ENCODE peak calls at places on chromosomes 16 and 17, in nine cellular contexts. U, P, E, M, R, L, T, Q and N are unnamed samples.
A peak's percentile ranks its signal among the peaks of the same experiment; 100 is the strongest.

GRCh38 chr17:181213-182163 is at the start of gene DOC2B:
- DNase-seq in U (no peak), P (peak; percentile 40), E (peak; percentile 85), M (peak; percentile 80), R (peak; percentile 74), L (no peak), T (no peak), Q (peak; percentile 72), N (no peak)

GRCh38 chr17:2042355-2042929 is 620 bp downstream of the OVCA2 start:
- DNase-seq in U (no peak), P (no peak), E (no peak), M (peak; percentile 55), R (peak; percentile 45), L (no peak), T (no peak), Q (no peak), N (no peak)

GRCh38 chr16:47644166-47644565 is 183.0 kb downstream of the PHKB start:
- DNase-seq in U (no peak), P (no peak), E (peak; percentile 66), M (no peak), R (no peak), L (no peak), T (no peak), Q (no peak), N (no peak)

GRCh38 chr17:80782536-80783427 is 208.9 kb upstream of the CHMP6 start:
- DNase-seq in U (peak; percentile 70), P (no peak), E (no peak), M (peak; percentile 50), R (peak; percentile 68), L (no peak), T (peak; percentile 61), Q (no peak), N (peak; percentile 79)

GRCh38 chr17:10292057-10292931 is 80.5 kb downstream of the MYH13 start:
- DNase-seq in U (no peak), P (peak; percentile 75), E (peak; percentile 57), M (no peak), R (peak; percentile 22), L (no peak), T (no peak), Q (peak; percentile 66), N (no peak)

GRCh38 chr17:21090889-21091618 is 35.7 kb upstream of the DHRS7B start:
- DNase-seq in U (no peak), P (no peak), E (no peak), M (no peak), R (no peak), L (no peak), T (no peak), Q (no peak), N (no peak)

GRCh38 chr17:45935710-45936509 is 41.6 kb downstream of the MAPT start:
- DNase-seq in U (no peak), P (no peak), E (no peak), M (no peak), R (no peak), L (no peak), T (no peak), Q (no peak), N (no peak)

GRCh38 chr16:78170360-78170928 is 71.0 kb downstream of the WWOX start:
- DNase-seq in U (no peak), P (no peak), E (no peak), M (no peak), R (no peak), L (no peak), T (no peak), Q (no peak), N (no peak)

GRCh38 chr17:79633937-79634813 is 23.3 kb upstream of the RBFOX3 start:
- DNase-seq in U (no peak), P (no peak), E (no peak), M (no peak), R (no peak), L (no peak), T (no peak), Q (no peak), N (no peak)

GRCh38 chr17:82776454-82776853 is 24.6 kb downstream of the TBCD start:
- DNase-seq in U (no peak), P (no peak), E (no peak), M (no peak), R (no peak), L (no peak), T (peak; percentile 20), Q (no peak), N (no peak)

GRCh38 chr16:57997528-57998265 is 2.8 kb downstream of the ZNF319 start:
- DNase-seq in U (no peak), P (no peak), E (no peak), M (no peak), R (no peak), L (no peak), T (no peak), Q (no peak), N (no peak)

GRCh38 chr16:3879887-3880564 is 487 bp downstream of the CREBBP start:
- DNase-seq in U (peak; percentile 71), P (no peak), E (peak; percentile 92), M (peak; percentile 27), R (peak; percentile 84), L (peak; percentile 80), T (peak; percentile 79), Q (peak; percentile 78), N (no peak)

GRCh38 chr16:31270795-31271194 is 11.0 kb downstream of the ITGAM start:
- DNase-seq in U (no peak), P (no peak), E (no peak), M (no peak), R (no peak), L (no peak), T (no peak), Q (no peak), N (no peak)

GRCh38 chr17:1177099-1177996 is 2.4 kb downstream of the ABR start:
- DNase-seq in U (no peak), P (no peak), E (peak; percentile 60), M (no peak), R (peak; percentile 52), L (no peak), T (no peak), Q (no peak), N (no peak)

GRCh38 chr16:2520784-2521577 is 810 bp downstream of the AMDHD2 start:
- DNase-seq in U (peak; percentile 91), P (no peak), E (peak; percentile 75), M (no peak), R (no peak), L (peak; percentile 57), T (peak; percentile 69), Q (peak; percentile 37), N (no peak)

GRCh38 chr17:61411114-61411943 is 11.7 kb downstream of the TBX2 start:
- DNase-seq in U (no peak), P (no peak), E (peak; percentile 84), M (no peak), R (peak; percentile 81), L (peak; percentile 27), T (no peak), Q (no peak), N (peak; percentile 27)

GRCh38 chr17:65183736-65184135 is 46.6 kb downstream of the RGS9 start:
- DNase-seq in U (no peak), P (no peak), E (no peak), M (peak; percentile 35), R (peak; percentile 40), L (no peak), T (no peak), Q (no peak), N (peak; percentile 89)

DNA sequence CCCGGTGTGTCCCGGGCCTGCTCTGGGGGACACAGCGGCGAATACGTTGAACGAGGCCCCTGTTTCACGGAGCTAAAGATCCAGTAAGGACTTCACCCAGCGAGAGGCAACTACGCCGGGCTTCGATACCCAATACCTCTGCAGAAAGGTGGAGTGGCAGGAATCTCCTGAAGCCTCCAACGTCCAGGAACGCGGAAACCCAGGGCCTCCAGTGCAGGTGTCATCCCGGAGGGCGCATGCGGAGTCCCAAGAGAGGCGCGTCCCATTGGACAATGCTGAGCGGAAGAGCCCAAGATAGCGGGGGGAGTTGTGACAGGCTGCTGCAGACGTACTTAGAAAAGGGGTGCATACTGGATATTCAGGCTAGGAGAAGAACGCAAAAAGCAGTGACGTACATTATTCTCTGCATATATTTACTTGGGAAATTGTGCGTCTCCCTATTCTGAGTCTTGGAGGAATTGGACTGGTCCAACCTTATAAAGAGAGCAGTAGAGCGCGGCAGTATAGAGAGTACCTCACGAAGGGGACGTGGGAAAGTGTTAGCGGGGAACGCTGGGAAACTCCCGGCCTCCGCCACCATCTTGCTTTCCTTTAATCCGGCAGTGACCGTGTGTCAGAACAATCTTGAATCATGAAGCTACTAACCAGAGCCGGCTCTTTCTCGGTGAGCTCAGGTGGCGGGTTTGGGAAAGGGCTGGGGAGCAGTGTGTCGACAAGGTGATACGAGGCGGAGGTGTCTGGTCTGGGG is at the start of gene UQCRC2:
- DNase-seq in U (peak; percentile 92), P (peak; percentile 93), E (peak; percentile 94), M (peak; percentile 94), R (peak; percentile 95), L (peak; percentile 95), T (peak; percentile 81), Q (peak; percentile 87), N (peak; percentile 98)
- H3K4me1 ChIP-seq in U (peaks cover 53% of the 10 kb centered on the region), P (peaks cover 19% of the 10 kb centered on the region), E (peaks cover 4% of the 10 kb centered on the region), M (peaks cover 22% of the 10 kb centered on the region), R (peaks cover 6% of the 10 kb centered on the region), L (peaks cover 36% of the 10 kb centered on the region), T (peaks cover 36% of the 10 kb centered on the region), Q (peaks cover 42% of the 10 kb centered on the region), N (peaks cover 10% of the 10 kb centered on the region)

GRCh38 chr17:9285602-9286001 is 264.3 kb downstream of the NTN1 start:
- DNase-seq in U (no peak), P (no peak), E (no peak), M (no peak), R (no peak), L (no peak), T (no peak), Q (no peak), N (no peak)
- H3K27ac ChIP-seq in U (no peak overlapping the region), P (no peak overlapping the region), E (no peak overlapping the region), M (no peak overlapping the region), R (no peak overlapping the region), L (no peak overlapping the region), T (no peak overlapping the region), Q (no peak overlapping the region), N (no peak overlapping the region)

DNA sequence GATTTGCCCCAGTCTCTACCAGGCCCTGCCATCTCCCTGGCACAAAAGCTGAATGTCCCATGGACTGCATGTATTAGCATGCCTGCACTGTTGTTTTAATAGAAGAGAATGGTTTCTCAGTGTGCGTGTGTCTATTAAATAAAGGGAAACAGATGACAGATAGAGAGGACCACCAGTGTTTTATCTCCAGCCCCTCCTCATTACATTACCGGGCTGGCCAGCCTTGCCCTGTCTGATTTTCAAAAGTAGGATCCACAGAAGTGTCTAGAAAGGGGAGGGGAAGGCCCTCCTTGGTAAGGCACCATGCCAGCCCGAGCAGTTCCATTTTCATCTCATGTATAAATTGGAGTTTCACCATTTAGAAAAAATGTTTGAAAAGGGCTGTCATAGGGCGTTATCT is 96.8 kb downstream of the SOCS1 start:
- DNase-seq in U (no peak), P (no peak), E (no peak), M (no peak), R (no peak), L (no peak), T (no peak), Q (no peak), N (no peak)
- H3K4me1 ChIP-seq in U (no peaks in the 10 kb centered on the region), P (no peaks in the 10 kb centered on the region), E (peaks cover 12% of the 10 kb centered on the region), M (no peaks in the 10 kb centered on the region), R (peaks cover 26% of the 10 kb centered on the region), L (peaks cover 9% of the 10 kb centered on the region), T (peaks cover 4% of the 10 kb centered on the region), Q (peaks cover 26% of the 10 kb centered on the region), N (peaks cover 36% of the 10 kb centered on the region)

DNA sequence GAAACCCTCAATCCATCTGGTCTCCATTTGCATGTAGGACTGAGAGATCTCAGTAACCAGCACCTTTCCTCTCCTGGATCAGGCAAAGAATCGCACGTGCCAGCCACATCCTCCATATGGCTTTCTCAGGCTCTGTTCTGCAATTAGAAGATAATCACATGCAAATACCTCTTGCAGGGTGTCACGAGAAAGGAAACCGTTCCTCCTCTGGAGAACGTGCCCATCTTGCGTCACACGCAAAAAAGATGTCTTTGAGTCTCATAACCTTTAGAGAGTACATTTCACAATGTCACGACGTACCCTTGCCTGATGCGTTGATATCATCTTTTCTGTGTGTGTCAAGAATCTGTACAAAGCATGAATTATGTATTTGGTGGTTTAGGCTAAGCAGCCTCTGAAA is 36.2 kb upstream of the DNAH17 start:
- DNase-seq in U (no peak), P (no peak), E (no peak), M (no peak), R (no peak), L (no peak), T (no peak), Q (no peak), N (no peak)
- H3K27ac ChIP-seq in U (no peak overlapping the region), P (no peak overlapping the region), E (no peak overlapping the region), M (peak overlapping the region; percentile 7), R (no peak overlapping the region), L (no peak overlapping the region), T (no peak overlapping the region), Q (no peak overlapping the region), N (no peak overlapping the region)